ENCODE peak calls at places on chromosome X, in five cellular contexts. R is left lung, Z is HT-29, L is anterior cingulate cortex, D is smooth muscle cell of the brain vasculature. C is an unnamed sample.

GRCh38 chrX:70088281-70088680 is 26.0 kb downstream of the OTUD6A start:
- DNase-seq in L (no peak), D (no peak), Z (no peak), R (no peak), C (no peak)

GRCh38 chrX:154696328-154697045 is 43.1 kb upstream of the CTAG2 start:
- DNase-seq in R (no peak), D (no peak), L (no peak), Z (no peak), C (no peak)

GRCh38 chrX:31909850-31910547 is 838.2 kb upstream of the FTHL17 start:
- DNase-seq in L (no peak), D (no peak), R (no peak), Z (no peak), C (no peak)

GRCh38 chrX:76915836-76916235 is 488.3 kb downstream of the MAGEE1 start:
- DNase-seq in D (no peak), R (no peak), L (no peak), Z (no peak), C (no peak)

GRCh38 chrX:119391279-119391678 is 7.9 kb upstream of the SLC25A43 start:
- DNase-seq in D (no peak), L (no peak), Z (peak), R (no peak), C (peak)

GRCh38 chrX:26574208-26574607 is 358.2 kb downstream of the MAGEB5 start:
- DNase-seq in Z (no peak), D (no peak), R (no peak), L (no peak), C (no peak)

GRCh38 chrX:123764967-123765871 is 32.4 kb upstream of the THOC2 start:
- DNase-seq in L (peak), R (peak), D (peak), Z (peak), C (peak)

GRCh38 chrX:139892512-139892911 is 40.3 kb downstream of the ATP11C start:
- DNase-seq in D (no peak), Z (no peak), L (no peak), R (no peak), C (no peak)

GRCh38 chrX:13360146-13360545 is 40.3 kb upstream of the ATXN3L start:
- DNase-seq in R (no peak), L (no peak), D (no peak), Z (no peak), C (peak)

GRCh38 chrX:17535229-17535628 is 160.2 kb downstream of the NHS start:
- DNase-seq in Z (peak), L (no peak), R (no peak), D (no peak), C (peak)

C was measured in DMS53.